ENCODE peak calls at places on chromosome 22, in seven cellular contexts. L, K, V, M, N, W and X are unnamed samples.

GRCh38 chr22:31947296-31947695 is 3.0 kb downstream of the YWHAH start:
- DNase-seq in L (no peak), K (peak), V (peak), M (peak), N (peak), W (peak), X (no peak)

GRCh38 chr22:44364750-44365118 is 52.0 kb upstream of the SHISAL1 start:
- DNase-seq in L (no peak), K (no peak), V (no peak), M (no peak), N (no peak), W (no peak), X (no peak)

GRCh38 chr22:22813126-22814075 is 74.2 kb upstream of the IGLL5 start:
- DNase-seq in L (no peak), K (no peak), V (no peak), M (no peak), N (no peak), W (no peak), X (no peak)

GRCh38 chr22:42745118-42745517 is 24.4 kb upstream of the A4GALT start:
- DNase-seq in L (no peak), K (no peak), V (no peak), M (no peak), N (peak), W (no peak), X (no peak)

GRCh38 chr22:16838073-16838472 is 12.9 kb upstream of the XKR3 start:
- DNase-seq in L (no peak), K (no peak), V (no peak), M (no peak), N (no peak), W (no peak), X (no peak)

GRCh38 chr22:31492151-31492550 is 2.5 kb upstream of the EIF4ENIF1 start:
- DNase-seq in L (no peak), K (no peak), V (no peak), M (no peak), N (no peak), W (no peak), X (no peak)

GRCh38 chr22:36579441-36579840 is 50.5 kb upstream of the EIF3D start:
- DNase-seq in L (no peak), K (no peak), V (no peak), M (no peak), N (no peak), W (no peak), X (no peak)

GRCh38 chr22:42152661-42153270 is 22.2 kb upstream of the CYP2D6 start:
- DNase-seq in L (no peak), K (no peak), V (no peak), M (no peak), N (no peak), W (no peak), X (no peak)

GRCh38 chr22:45216133-45217003 is 24.3 kb downstream of the KIAA0930 start:
- DNase-seq in L (no peak), K (no peak), V (no peak), M (no peak), N (no peak), W (no peak), X (no peak)

GRCh38 chr22:19761022-19761499 is 483 bp downstream of the TBX1 start:
- DNase-seq in L (no peak), K (no peak), V (no peak), M (no peak), N (peak), W (no peak), X (no peak)

GRCh38 chr22:33807465-33807864 is 112.8 kb downstream of the LARGE1 start:
- DNase-seq in L (no peak), K (no peak), V (no peak), M (no peak), N (no peak), W (no peak), X (no peak)

GRCh38 chr22:39132871-39133524 is 19.5 kb downstream of the CBX7 start:
- DNase-seq in L (no peak), K (no peak), V (no peak), M (no peak), N (no peak), W (no peak), X (no peak)

GRCh38 chr22:23282089-23282501 is 101.8 kb downstream of the BCR start:
- DNase-seq in L (no peak), K (no peak), V (no peak), M (no peak), N (peak), W (peak), X (no peak)

GRCh38 chr22:27835446-27835845 is 33.9 kb upstream of the MN1 start:
- DNase-seq in L (no peak), K (no peak), V (no peak), M (no peak), N (no peak), W (no peak), X (no peak)

GRCh38 chr22:39318507-39319283 is 728 bp downstream of the RPL3 start:
- DNase-seq in L (no peak), K (no peak), V (no peak), M (no peak), N (peak), W (no peak), X (no peak)

GRCh38 chr22:46546466-46547178 is 9.2 kb upstream of the CELSR1 start:
- DNase-seq in L (no peak), K (no peak), V (no peak), M (no peak), N (no peak), W (peak), X (no peak)

GRCh38 chr22:35697142-35697541 is 20.5 kb upstream of the APOL5 start:
- DNase-seq in L (no peak), K (peak), V (no peak), M (no peak), N (no peak), W (no peak), X (no peak)